ENCODE peak calls at places on chromosomes 3 and 15, in six cellular contexts. P is WERI-Rb-1, B is stomach, J is body of pancreas, Q is right atrium auricular region, K is mucosa of descending colon. X is an unnamed sample.

GRCh38 chr3:42831321-42831713 is 22.1 kb downstream of the ACKR2 start:
- DNase-seq in P (peak), B (peak), J (peak), Q (peak), K (no peak), X (no peak)

GRCh38 chr3:148902173-148902791 is 37.2 kb downstream of the CPA3 start:
- DNase-seq in P (no peak), B (no peak), J (no peak), Q (no peak), K (no peak), X (no peak)

GRCh38 chr3:8595935-8596262 is 48.7 kb downstream of the SSUH2 start:
- DNase-seq in P (no peak), B (no peak), J (no peak), Q (no peak), K (no peak), X (no peak)

GRCh38 chr3:14265246-14265962 is 86.8 kb downstream of the LSM3 start:
- DNase-seq in P (no peak), B (no peak), J (no peak), Q (no peak), K (no peak), X (no peak)

GRCh38 chr3:43373588-43373935 is 87.2 kb downstream of the SNRK start:
- DNase-seq in P (no peak), B (no peak), J (no peak), Q (no peak), K (no peak), X (no peak)

GRCh38 chr3:57006048-57006709 is 54.3 kb upstream of the SPATA12 start:
- DNase-seq in P (no peak), B (no peak), J (no peak), Q (no peak), K (no peak), X (no peak)

GRCh38 chr3:59486468-59486964 is 436.7 kb upstream of the CFAP20DC start:
- DNase-seq in P (no peak), B (no peak), J (no peak), Q (no peak), K (no peak), X (no peak)

GRCh38 chr15:94403246-94403824 is 172.0 kb downstream of the MCTP2 start:
- DNase-seq in P (no peak), B (no peak), J (no peak), Q (no peak), K (no peak), X (no peak)

GRCh38 chr3:149646181-149646766 is 11.6 kb downstream of the WWTR1 start:
- DNase-seq in P (no peak), B (no peak), J (no peak), Q (no peak), K (no peak), X (no peak)

GRCh38 chr3:53286727-53287412 is 31.0 kb upstream of the TKT start:
- DNase-seq in P (no peak), B (no peak), J (no peak), Q (no peak), K (no peak), X (no peak)

GRCh38 chr15:45630958-45631691 is 3.7 kb upstream of the SQOR start:
- DNase-seq in P (no peak), B (no peak), J (no peak), Q (no peak), K (no peak), X (no peak)

GRCh38 chr15:73650387-73651126 is 17.4 kb upstream of the NPTN start:
- DNase-seq in P (no peak), B (no peak), J (no peak), Q (no peak), K (no peak), X (no peak)

GRCh38 chr15:100224206-100225185 is 117.3 kb downstream of the ADAMTS17 start:
- DNase-seq in P (no peak), B (no peak), J (no peak), Q (no peak), K (no peak), X (no peak)

GRCh38 chr15:69762373-69763148 is 309.9 kb downstream of the RPLP1 start:
- DNase-seq in P (peak), B (no peak), J (no peak), Q (no peak), K (no peak), X (peak)

DNA sequence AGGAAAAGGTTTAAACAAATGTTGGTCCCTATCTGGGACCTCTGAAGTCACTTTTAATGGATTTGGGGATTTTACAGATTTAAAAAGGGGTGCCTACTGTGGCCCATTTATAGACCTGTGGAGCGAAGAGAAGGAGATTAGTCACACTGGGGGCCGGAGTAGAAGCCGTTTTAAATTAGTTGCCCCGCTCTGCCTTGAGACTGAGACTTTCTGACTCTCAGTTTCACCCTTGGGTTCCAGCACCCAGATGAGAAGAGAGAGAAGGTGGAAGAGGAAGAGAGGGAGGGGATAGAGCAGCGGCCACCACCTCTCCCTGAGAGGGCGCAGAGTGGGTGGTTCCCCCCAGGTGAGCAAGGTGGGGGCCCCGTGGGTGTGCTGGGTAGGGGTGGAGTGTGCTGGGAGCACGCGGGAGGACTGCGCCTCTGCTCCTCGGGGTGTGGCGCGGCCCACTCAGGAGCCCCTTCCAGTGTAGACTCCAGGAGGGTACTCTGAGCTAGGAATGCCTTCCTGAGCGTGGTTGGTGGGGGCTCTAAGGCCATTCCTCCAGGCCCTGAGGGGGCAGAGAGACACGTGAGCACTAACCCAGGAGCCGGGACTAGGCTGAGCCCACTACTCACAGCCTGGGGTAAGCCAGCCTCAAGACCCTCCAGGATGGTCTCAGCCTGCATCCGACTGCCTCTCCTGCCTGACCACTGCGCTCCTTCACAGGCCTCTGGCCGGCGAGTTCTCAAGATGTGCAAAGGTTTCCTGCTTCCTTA is 32.6 kb upstream of the RAB6B start:
- DNase-seq in P (no peak), B (no peak), J (no peak), Q (peak), K (no peak), X (peak)
- H3K4me3 ChIP-seq in P (peak), B (no peak), J (no peak), Q (peak), K (no peak), X (peak)

GRCh38 chr3:78986702-78987101 is 781.1 kb downstream of the ROBO1 start:
- DNase-seq in P (no peak), B (no peak), J (no peak), Q (no peak), K (no peak), X (no peak)

GRCh38 chr3:78990164-78990563 is 777.6 kb downstream of the ROBO1 start:
- DNase-seq in P (no peak), B (no peak), J (no peak), Q (no peak), K (no peak), X (no peak)

GRCh38 chr3:78991656-78992055 is 776.1 kb downstream of the ROBO1 start:
- DNase-seq in P (no peak), B (no peak), J (no peak), Q (no peak), K (no peak), X (no peak)

GRCh38 chr3:78992400-78992799 is 775.4 kb downstream of the ROBO1 start:
- DNase-seq in P (no peak), B (no peak), J (no peak), Q (no peak), K (no peak), X (no peak)

DNA sequence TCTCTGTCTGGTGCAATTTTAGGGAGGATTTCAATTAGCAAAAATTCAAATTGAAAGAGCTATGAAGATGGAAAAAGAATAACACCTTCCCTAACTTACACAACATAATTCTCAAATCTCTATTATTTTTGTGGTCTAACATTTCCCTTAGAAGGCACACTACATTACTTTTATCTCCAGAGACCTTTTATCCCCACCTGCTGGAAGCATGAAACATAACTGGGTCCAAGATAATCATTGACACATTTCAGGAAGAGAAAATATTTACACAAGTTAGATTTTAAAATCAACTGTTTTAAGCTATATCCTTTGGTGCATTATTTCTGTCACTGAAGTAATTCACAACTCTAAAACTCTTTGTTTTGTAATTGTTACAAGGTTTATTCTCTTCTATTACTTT is 779.5 kb downstream of the ROBO1 start:
- DNase-seq in P (no peak), B (no peak), J (no peak), Q (no peak), K (no peak), X (no peak)
- TF ChIP-seq CTCF in P (peak), B (no peak), J (no peak), Q (peak), K (no peak), X (peak)

DNA sequence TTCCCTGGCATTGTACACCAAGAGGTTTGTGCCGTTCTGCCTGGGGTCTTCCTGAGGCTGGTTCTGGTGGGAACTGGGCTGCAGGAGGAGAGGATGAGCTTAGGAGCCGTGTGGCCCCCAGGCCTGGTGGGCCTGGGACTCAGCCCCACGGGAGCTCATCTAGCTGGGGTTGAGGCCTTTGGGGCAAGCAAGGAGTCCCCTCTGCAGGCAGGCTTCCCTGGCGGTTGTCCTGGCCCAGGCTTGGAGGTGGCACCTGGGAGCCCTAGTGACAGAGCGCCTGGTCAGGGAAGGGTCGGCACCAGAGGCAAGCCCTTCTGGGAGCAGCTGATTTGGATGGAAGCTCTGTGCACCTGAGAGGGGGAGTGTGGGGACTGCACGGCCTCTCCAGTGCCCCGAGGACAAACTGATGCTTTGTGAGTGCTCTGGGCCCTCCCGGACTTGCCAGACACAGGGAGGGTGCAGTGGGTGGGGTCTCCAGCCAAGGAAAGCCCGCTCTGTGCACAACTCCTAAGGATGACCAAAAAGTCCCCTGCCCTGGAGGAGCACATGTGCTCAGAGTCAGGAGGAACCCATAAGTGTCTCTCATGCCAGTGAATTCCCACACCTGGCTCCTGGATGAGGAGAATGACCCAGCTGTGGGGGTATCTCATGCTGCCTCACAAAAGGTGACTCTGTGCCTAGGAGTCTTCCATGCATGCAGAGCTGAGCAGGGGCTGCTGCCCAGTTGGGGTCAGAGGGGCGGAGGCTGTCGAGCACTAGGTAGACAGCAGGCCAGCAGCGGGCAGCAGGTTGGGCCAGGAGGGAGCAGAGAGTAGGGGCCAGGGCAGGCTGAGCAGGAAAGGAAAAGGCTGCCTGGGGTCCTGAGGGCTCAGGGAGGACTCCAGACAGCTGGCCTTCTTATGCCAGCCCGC is 2.7 kb downstream of the PAK6 start:
- DNase-seq in P (no peak), B (peak), J (no peak), Q (peak), K (no peak), X (no peak)
- H3K4me3 ChIP-seq in P (no peak), B (no peak), J (no peak), Q (no peak), K (no peak), X (no peak)

GRCh38 chr3:141849056-141849814 is 27.2 kb upstream of the ATP1B3 start:
- DNase-seq in P (peak), B (no peak), J (no peak), Q (no peak), K (no peak), X (no peak)

GRCh38 chr3:141844812-141845211 is 31.6 kb upstream of the ATP1B3 start:
- DNase-seq in P (no peak), B (no peak), J (no peak), Q (no peak), K (no peak), X (no peak)

GRCh38 chr3:141844108-141844507 is 32.3 kb upstream of the ATP1B3 start:
- DNase-seq in P (peak), B (no peak), J (no peak), Q (no peak), K (no peak), X (no peak)

GRCh38 chr3:141846050-141846433 is 30.4 kb upstream of the ATP1B3 start:
- DNase-seq in P (no peak), B (no peak), J (no peak), Q (no peak), K (no peak), X (no peak)

DNA sequence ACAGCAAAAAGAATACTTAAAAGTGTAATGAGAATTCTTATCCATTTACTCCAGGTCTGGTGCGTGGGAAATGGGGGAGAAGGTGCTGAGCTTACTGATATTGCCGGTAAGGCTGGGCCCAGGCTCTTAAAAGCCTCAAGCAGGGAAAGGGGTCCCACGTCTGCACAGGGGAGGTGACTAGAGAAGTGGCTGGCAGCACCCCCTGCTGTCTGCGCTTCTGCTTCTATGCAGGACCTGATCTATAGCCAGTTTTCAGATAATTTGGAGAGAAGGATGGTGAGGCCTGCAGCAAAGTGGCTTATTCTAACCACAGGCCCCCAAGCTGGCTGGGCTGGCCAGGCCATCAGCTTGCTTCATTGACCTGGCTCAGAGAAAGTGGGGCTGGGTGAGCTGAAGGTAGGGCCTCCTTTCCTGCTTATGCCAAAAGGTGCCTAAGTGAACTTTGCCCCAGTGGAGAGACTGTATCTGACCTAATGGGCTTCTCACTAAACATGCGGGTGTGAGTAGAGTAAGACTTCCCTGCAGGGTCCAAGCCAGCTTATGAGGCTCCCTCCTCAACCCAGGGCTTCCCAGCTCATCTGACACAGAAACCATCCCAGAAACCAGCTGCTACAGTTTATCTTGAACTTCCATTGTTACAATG is 30.9 kb upstream of the ATP1B3 start:
- DNase-seq in P (peak), B (no peak), J (no peak), Q (no peak), K (no peak), X (no peak)
- TF ChIP-seq CTCF in P (peak), B (no peak), J (no peak), Q (no peak), K (no peak), X (no peak)